ENCODE peak calls at places on chromosomes 6 and 20, in five cellular contexts. K, X, W, F and T are unnamed samples.

GRCh38 chr6:144411506-144412165 is 126.5 kb downstream of the UTRN start:
- DNase-seq in F (no peak), K (peak), W (no peak), X (no peak), T (peak)

GRCh38 chr6:79384845-79385244 is 150.4 kb upstream of the HMGN3 start:
- DNase-seq in W (no peak), X (no peak), K (no peak), F (no peak), T (no peak)

GRCh38 chr6:124066995-124067552 is 263.4 kb downstream of the NKAIN2 start:
- DNase-seq in K (no peak), W (no peak), X (no peak), F (no peak), T (no peak)

GRCh38 chr6:37391100-37391499 is 37.3 kb downstream of the RNF8 start:
- DNase-seq in X (no peak), K (no peak), F (no peak), W (no peak), T (no peak)

GRCh38 chr6:84525907-84526306 is 238.5 kb downstream of the TBX18 start:
- DNase-seq in K (no peak), F (no peak), W (no peak), X (no peak), T (no peak)

GRCh38 chr6:34200340-34200971 is 36.2 kb upstream of the HMGA1 start:
- DNase-seq in W (no peak), X (no peak), K (no peak), F (no peak), T (no peak)

GRCh38 chr20:10611357-10611756 is 62.4 kb downstream of the JAG1 start:
- DNase-seq in K (peak), W (no peak), X (peak), F (no peak), T (no peak)

GRCh38 chr20:1900321-1900791 is 5.1 kb downstream of the SIRPA start:
- DNase-seq in W (no peak), X (peak), K (peak), F (peak), T (peak)

GRCh38 chr6:170464524-170464979 is 88.6 kb downstream of the PSMB1 start:
- DNase-seq in W (no peak), X (no peak), K (no peak), F (no peak), T (no peak)

GRCh38 chr6:129890164-129890563 is 29.0 kb upstream of the TMEM244 start:
- DNase-seq in K (no peak), X (no peak), F (no peak), W (no peak), T (peak)

GRCh38 chr6:105601541-105602174 is 198.8 kb upstream of the PREP start:
- DNase-seq in K (peak), F (no peak), W (peak), X (peak), T (no peak)

GRCh38 chr6:89302936-89303335 is 12.2 kb downstream of the GABRR2 start:
- DNase-seq in X (no peak), W (no peak), K (no peak), F (peak), T (peak)

GRCh38 chr6:67956352-67956751 is 678.7 kb upstream of the ADGRB3 start:
- DNase-seq in W (no peak), F (no peak), K (no peak), X (no peak), T (no peak)

GRCh38 chr20:25675161-25675560 is 21.5 kb downstream of the ZNF337 start:
- DNase-seq in F (no peak), K (no peak), W (no peak), X (no peak), T (no peak)